ENCODE peak calls at places on chromosomes 11 and 22, in four cellular contexts. X is CD8-positive, alpha-beta T cell; Q is AG04449; M is coronary artery. C is an unnamed sample.

GRCh38 chr11:116950210-116950609 is 112.8 kb upstream of the APOA1 start:
- DNase-seq in X (no peak), Q (no peak), M (no peak), C (no peak)

GRCh38 chr11:76587810-76588454 is 82.6 kb downstream of the LRRC32 start:
- DNase-seq in M (no peak), X (no peak), Q (no peak), C (no peak)

GRCh38 chr11:1546536-1547466 is 25.3 kb downstream of the DUSP8 start:
- DNase-seq in M (no peak), Q (no peak), X (peak), C (peak)

GRCh38 chr11:76654310-76654851 is 16.2 kb downstream of the LRRC32 start:
- DNase-seq in M (peak), X (no peak), Q (no peak), C (no peak)

GRCh38 chr11:23555085-23555484 is 694.8 kb upstream of the CCDC179 start:
- DNase-seq in Q (no peak), M (no peak), X (no peak), C (no peak)

GRCh38 chr11:78399136-78399535 is 18.5 kb downstream of the GAB2 start:
- DNase-seq in Q (no peak), X (no peak), M (no peak), C (no peak)

GRCh38 chr11:119134389-119134978 is 13.1 kb downstream of the HINFP start:
- DNase-seq in X (no peak), M (no peak), Q (no peak), C (no peak)

GRCh38 chr11:10373340-10373739 is 68.5 kb downstream of the ADM start:
- DNase-seq in Q (no peak), X (no peak), M (no peak), C (no peak)

GRCh38 chr22:24810043-24810749 is 4.2 kb downstream of the SGSM1 start:
- DNase-seq in X (no peak), M (peak), Q (no peak), C (no peak)

GRCh38 chr22:19849800-19850481 is 4.7 kb downstream of the GNB1L start:
- DNase-seq in M (no peak), Q (no peak), X (no peak), C (no peak)

GRCh38 chr22:32897400-32897799 is 95.9 kb downstream of the TIMP3 start:
- DNase-seq in X (no peak), M (no peak), Q (peak), C (no peak)

GRCh38 chr11:2671748-2672147 is 28.0 kb downstream of the KCNQ1OT1 start:
- DNase-seq in X (no peak), Q (no peak), M (no peak), C (no peak)

GRCh38 chr11:34957606-34958005 is 41.2 kb downstream of the PDHX start:
- DNase-seq in X (no peak), Q (no peak), M (no peak), C (no peak)

GRCh38 chr11:103994111-103994510 is 42.3 kb upstream of the DDI1 start:
- DNase-seq in M (no peak), Q (no peak), X (no peak), C (no peak)

GRCh38 chr11:77190331-77191075 is 62.5 kb downstream of the MYO7A start:
- DNase-seq in M (no peak), X (no peak), Q (no peak), C (no peak)

GRCh38 chr22:37020192-37020479 is 594 bp downstream of the MPST start:
- DNase-seq in X (no peak), M (no peak), Q (no peak), C (no peak)

GRCh38 chr11:65916391-65916790 is 2.5 kb downstream of the C11orf68 start:
- DNase-seq in M (no peak), X (no peak), Q (no peak), C (no peak)

GRCh38 chr11:15035283-15035682 is 38.1 kb upstream of the CALCB start:
- DNase-seq in Q (no peak), M (no peak), X (no peak), C (no peak)

GRCh38 chr22:20724676-20725454 is 49.0 kb upstream of the SERPIND1 start:
- DNase-seq in M (no peak), X (no peak), Q (no peak), C (no peak)

GRCh38 chr22:24437091-24437490 is 9.7 kb downstream of the ADORA2A start:
- DNase-seq in M (no peak), X (no peak), Q (no peak), C (no peak)

GRCh38 chr11:67267188-67268035 is 1.1 kb downstream of the GRK2 start:
- DNase-seq in M (peak), X (no peak), Q (no peak), C (peak)

GRCh38 chr22:49951001-49951677 is 9.4 kb upstream of the PIM3 start:
- DNase-seq in X (peak), M (no peak), Q (no peak), C (no peak)

GRCh38 chr22:26610072-26610958 is 7.5 kb downstream of the CRYBB1 start:
- DNase-seq in Q (peak), X (peak), M (no peak), C (peak)

GRCh38 chr11:120575461-120575860 is 63.9 kb downstream of the GRIK4 start:
- DNase-seq in M (no peak), Q (no peak), X (no peak), C (no peak)

GRCh38 chr22:39522567-39523300 is 2.4 kb downstream of the ATF4 start:
- DNase-seq in Q (no peak), X (no peak), M (no peak), C (peak)

GRCh38 chr11:67422894-67423293 is 5.4 kb upstream of the RPS6KB2 start:
- DNase-seq in Q (no peak), M (no peak), X (no peak), C (no peak)

GRCh38 chr11:10973416-10973815 is 115.6 kb upstream of the ZBED5 start:
- DNase-seq in Q (no peak), M (no peak), X (no peak), C (no peak)

GRCh38 chr11:816433-816779 is 2.3 kb upstream of the PNPLA2 start:
- DNase-seq in Q (no peak), M (no peak), X (no peak), C (no peak)

GRCh38 chr11:120471131-120471530 is 40.4 kb upstream of the GRIK4 start:
- DNase-seq in X (no peak), M (no peak), Q (peak), C (no peak)

GRCh38 chr22:46591890-46592289 is 28.3 kb upstream of the GRAMD4 start:
- DNase-seq in M (no peak), X (no peak), Q (no peak), C (no peak)

GRCh38 chr22:21960200-21961126 is 7.8 kb upstream of the PPM1F start:
- DNase-seq in X (no peak), M (no peak), Q (no peak), C (no peak)

GRCh38 chr22:17678817-17679385 is 40.3 kb downstream of the BCL2L13 start:
- DNase-seq in X (no peak), Q (no peak), M (no peak), C (no peak)

GRCh38 chr11:83037877-83038276 is 33.8 kb downstream of the RAB30 start:
- DNase-seq in M (no peak), X (no peak), Q (no peak), C (no peak)

GRCh38 chr11:38751421-38751820 is 2153.4 kb upstream of the RAG2 start:
- DNase-seq in M (no peak), Q (no peak), X (no peak), C (no peak)

GRCh38 chr11:85682330-85683305 is 3.4 kb downstream of the CCDC89 start:
- DNase-seq in M (no peak), Q (no peak), X (peak), C (peak)

GRCh38 chr22:47724751-47725150 is 962.3 kb downstream of the TBC1D22A start:
- DNase-seq in M (no peak), Q (no peak), X (no peak), C (no peak)

GRCh38 chr11:90134420-90135003 is at the start of gene NAALAD2:
- DNase-seq in M (no peak), X (no peak), Q (no peak), C (no peak)

GRCh38 chr11:19656140-19656541 is 56.5 kb upstream of the NAV2 start:
- DNase-seq in X (no peak), M (no peak), Q (no peak), C (no peak)

GRCh38 chr11:58133329-58134076 is 8.2 kb upstream of the OR9I1 start:
- DNase-seq in Q (no peak), M (no peak), X (no peak), C (no peak)

C was measured in CD4-positive, alpha-beta memory T cell.